ENCODE peak calls at places on chromosomes 11 and 22, in eight cellular contexts. K is prostate gland, I is spleen, S is H1, Q is K562, U is endothelial cell of umbilical vein, P is GM12892, E is breast epithelium. R is an unnamed sample.
A peak's percentile ranks its signal among the peaks of the same experiment; 100 is the strongest.

GRCh38 chr22:38830845-38831108 is 13.1 kb downstream of the NPTXR start:
- DNase-seq in P (no peak), E (no peak), Q (no peak), S (no peak), U (no peak), I (no peak), K (no peak), R (no peak)

GRCh38 chr11:33893711-33894401 is 2.0 kb upstream of the LMO2 start:
- DNase-seq in Q (no peak), K (no peak), E (no peak), I (peak; percentile 85), P (no peak), U (no peak), S (no peak), R (no peak)

GRCh38 chr11:114095899-114096298 is 36.4 kb downstream of the ZBTB16 start:
- DNase-seq in P (no peak), K (no peak), S (no peak), Q (no peak), U (no peak), I (no peak), E (no peak), R (no peak)

GRCh38 chr11:1153105-1153950 is 4.4 kb upstream of the MUC5AC start:
- DNase-seq in S (no peak), U (no peak), P (no peak), I (no peak), E (peak; percentile 42), K (no peak), Q (no peak), R (no peak)

GRCh38 chr11:46240371-46240770 is 37.1 kb upstream of the CREB3L1 start:
- DNase-seq in P (no peak), E (no peak), U (no peak), S (no peak), K (no peak), I (no peak), Q (no peak), R (no peak)

GRCh38 chr11:2804189-2804588 is 81.4 kb downstream of the CDKN1C start:
- DNase-seq in P (no peak), S (peak; percentile 34), U (no peak), I (peak; percentile 34), K (no peak), E (peak; percentile 25), Q (no peak), R (no peak)

GRCh38 chr11:17354070-17354924 is 2.7 kb downstream of the NCR3LG1 start:
- DNase-seq in I (no peak), S (peak; percentile 80), E (no peak), K (peak; percentile 47), U (peak; percentile 77), Q (peak; percentile 80), P (peak; percentile 21), R (peak; percentile 29)

GRCh38 chr11:126530416-126530815 is 174.9 kb downstream of the ST3GAL4 start:
- DNase-seq in P (no peak), I (peak; percentile 54), Q (no peak), K (no peak), S (no peak), U (no peak), E (no peak), R (no peak)

GRCh38 chr22:24685804-24686203 is 82.8 kb downstream of the GGT1 start:
- DNase-seq in U (no peak), P (no peak), I (no peak), Q (no peak), K (no peak), E (no peak), S (peak; percentile 69), R (no peak)

GRCh38 chr22:29313126-29314071 is 2.1 kb downstream of the RASL10A start:
- DNase-seq in Q (no peak), I (peak; percentile 75), P (peak; percentile 23), K (no peak), S (peak; percentile 88), E (peak; percentile 48), U (peak; percentile 50), R (peak; percentile 53)

GRCh38 chr22:17065433-17065832 is 19.4 kb upstream of the IL17RA start:
- DNase-seq in S (peak; percentile 10), K (no peak), P (no peak), Q (no peak), U (no peak), I (no peak), E (no peak), R (no peak)

GRCh38 chr11:130510407-130511006 is 62.1 kb downstream of the ADAMTS15 start:
- DNase-seq in Q (no peak), S (peak; percentile 34), E (no peak), K (peak; percentile 69), I (no peak), U (peak; percentile 31), P (no peak), R (no peak)

GRCh38 chr22:27028093-27028492 is 370.7 kb downstream of the MIAT start:
- DNase-seq in U (no peak), P (no peak), S (no peak), K (no peak), E (no peak), Q (no peak), I (no peak), R (no peak)

GRCh38 chr22:36155702-36156101 is 4.9 kb downstream of the APOL3 start:
- DNase-seq in Q (peak; percentile 12), P (no peak), E (no peak), U (peak; percentile 62), S (no peak), K (no peak), I (no peak), R (no peak)

GRCh38 chr22:11627436-11627797 is 3900.6 kb upstream of the OR11H1 start:
- DNase-seq in S (no peak), U (peak; percentile 23), P (peak; percentile 10), K (no peak), E (no peak), I (peak; percentile 80), Q (no peak), R (no peak)

DNA sequence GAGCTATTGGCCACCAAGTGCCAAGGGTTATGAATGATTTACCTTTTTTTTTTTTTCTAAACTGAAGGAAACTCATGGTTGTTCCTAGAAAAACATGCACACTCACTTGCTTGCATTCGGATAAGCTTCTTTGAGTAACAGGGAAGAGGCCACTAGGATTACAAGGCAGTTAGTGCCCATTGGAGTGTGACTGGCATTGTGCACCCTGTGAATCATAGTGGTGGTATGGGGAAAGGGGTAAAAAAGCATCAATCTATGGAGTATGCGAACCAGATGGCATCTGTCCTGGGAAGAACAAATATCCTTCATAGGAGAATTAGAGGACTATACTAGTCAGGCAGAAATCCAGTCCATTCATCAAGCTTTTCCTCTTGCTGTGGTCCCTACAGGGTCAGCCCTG is 24.2 kb downstream of the CD44 start:
- DNase-seq in Q (no peak), K (no peak), U (no peak), I (no peak), E (no peak), S (no peak), P (no peak), R (no peak)
- TF ChIP-seq POLR2AphosphoS5 in Q (no peak), K (no peak), U (no peak), I (no peak), E (no peak), S (no peak), P (no peak), R (no peak)

DNA sequence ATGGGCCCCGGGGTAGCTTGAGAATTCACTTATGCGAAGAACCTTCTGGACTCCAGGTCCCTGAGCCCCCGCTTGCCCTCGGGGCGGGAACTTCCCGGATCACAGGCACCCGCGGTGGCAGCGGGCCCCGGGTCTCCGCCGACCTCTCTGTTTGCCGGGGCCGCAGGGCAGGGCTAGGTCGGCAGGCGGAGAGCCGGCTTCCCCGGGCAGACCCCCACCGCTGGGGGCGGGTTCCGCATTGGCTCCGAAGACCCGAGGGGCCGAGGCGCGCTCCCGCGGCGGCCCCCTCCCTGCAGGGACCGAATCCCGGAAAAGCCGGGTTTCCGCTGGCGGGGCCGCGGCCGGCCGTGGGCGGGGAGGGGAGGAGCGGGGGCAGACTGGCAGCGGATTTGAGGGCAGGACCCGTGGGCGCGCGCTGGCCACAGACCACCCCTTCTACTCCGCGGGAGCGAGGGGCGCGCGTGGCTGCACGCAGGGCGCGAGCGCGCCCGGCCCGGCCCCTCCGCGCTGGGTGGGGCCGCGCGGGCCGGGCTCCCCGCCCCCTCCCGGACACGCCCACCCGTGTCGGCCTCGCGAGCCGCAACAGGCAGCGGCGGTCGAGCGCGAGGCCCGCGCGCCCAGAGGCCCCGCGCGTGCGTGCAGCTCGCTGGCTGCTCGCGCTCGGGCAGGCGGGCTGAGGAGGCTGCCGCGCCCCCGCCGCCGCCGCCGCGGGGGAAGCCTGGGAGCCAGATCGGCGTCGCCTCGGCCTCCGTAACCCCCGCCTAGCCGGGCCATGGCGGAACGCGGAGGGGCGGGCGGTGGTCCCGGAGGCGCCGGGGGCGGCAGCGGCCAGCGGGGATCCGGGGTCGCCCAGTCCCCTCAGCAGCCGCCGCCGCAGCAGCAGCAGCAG is at the start of gene PACS1:
- DNase-seq in U (peak; percentile 69), K (peak; percentile 58), I (peak; percentile 97), E (peak; percentile 60), Q (peak; percentile 91), S (peak; percentile 85), P (peak; percentile 78), R (peak; percentile 76)
- TF ChIP-seq POLR2AphosphoS5 in U (peak; percentile 70), K (no peak), I (peak; percentile 79), E (no peak), Q (no peak), S (peak; percentile 73), P (peak; percentile 30), R (peak; percentile 65)

GRCh38 chr11:12470236-12470635 is 92.9 kb downstream of the PARVA start:
- DNase-seq in U (no peak), I (no peak), K (no peak), S (no peak), P (no peak), E (no peak), Q (no peak), R (no peak)

GRCh38 chr11:12473366-12473765 is 96.0 kb downstream of the PARVA start:
- DNase-seq in K (no peak), I (no peak), P (no peak), U (no peak), Q (no peak), E (no peak), S (no peak), R (no peak)

GRCh38 chr11:12472401-12473065 is 95.2 kb downstream of the PARVA start:
- DNase-seq in E (no peak), K (no peak), U (no peak), Q (no peak), I (no peak), S (no peak), P (no peak), R (no peak)

GRCh38 chr11:12467610-12468009 is 90.2 kb downstream of the PARVA start:
- DNase-seq in I (no peak), K (no peak), P (no peak), E (no peak), S (no peak), U (no peak), Q (no peak), R (no peak)

DNA sequence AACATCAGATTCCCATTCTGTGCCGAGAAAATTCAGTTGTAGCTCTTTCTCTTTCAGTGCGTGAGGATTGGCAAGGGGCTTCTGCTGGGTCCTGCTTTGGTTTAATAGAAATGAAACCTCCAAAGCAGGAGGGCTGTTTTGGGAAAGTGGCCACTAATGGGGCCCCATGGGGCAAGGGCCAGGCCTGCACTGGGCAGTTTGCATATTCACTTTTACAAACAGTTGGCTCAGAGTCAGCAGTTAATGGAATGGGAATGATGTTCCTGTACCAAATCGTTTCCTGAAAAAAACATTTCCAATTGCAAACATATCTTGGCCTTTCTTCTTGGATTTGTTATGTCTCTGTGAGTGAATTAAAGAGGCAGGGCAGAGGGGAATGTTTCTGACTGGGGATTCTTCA is 92.1 kb downstream of the PARVA start:
- DNase-seq in Q (no peak), K (no peak), I (no peak), E (no peak), P (no peak), S (no peak), U (peak; percentile 65), R (no peak)
- TF ChIP-seq POLR2AphosphoS5 in Q (no peak), K (no peak), I (no peak), E (no peak), P (no peak), S (no peak), U (no peak), R (no peak)

GRCh38 chr11:64777449-64778222 is 706 bp downstream of the SF1 start:
- DNase-seq in U (peak; percentile 85), Q (peak; percentile 97), S (peak; percentile 80), K (peak; percentile 79), P (peak; percentile 90), I (peak; percentile 95), E (peak; percentile 79), R (peak; percentile 79)
- TF ChIP-seq POLR2AphosphoS5 in U (peak; percentile 54), Q (no peak), S (peak; percentile 78), K (peak; percentile 68), P (peak; percentile 71), I (peak; percentile 66), E (no peak), R (no peak)